ENCODE peak calls at places on chromosome 13, in nine cellular contexts. M is epithelial cell of esophagus, C is kidney epithelial cell, O is HL-60, S is foreskin fibroblast, Z is right atrium auricular region, R is progenitor cell of endocrine pancreas, X is adrenal gland, D is astrocyte of the spinal cord. K is an unnamed sample.

GRCh38 chr13:54536112-54536511 is 1507.5 kb downstream of the OLFM4 start:
- DNase-seq in M (peak), C (no peak), O (no peak), S (no peak), Z (no peak), R (no peak), X (no peak), D (no peak), K (no peak)

GRCh38 chr13:91185294-91185863 is 162.1 kb upstream of the MIR17HG start:
- DNase-seq in M (peak), C (no peak), O (no peak), S (no peak), Z (no peak), R (no peak), X (no peak), D (peak), K (no peak)

GRCh38 chr13:40648040-40648439 is 18.4 kb downstream of the FOXO1 start:
- DNase-seq in M (no peak), C (no peak), O (no peak), S (no peak), Z (no peak), R (no peak), X (no peak), D (no peak), K (no peak)

GRCh38 chr13:112062619-112063308 is 4.2 kb upstream of the SOX1 start:
- DNase-seq in M (no peak), C (no peak), O (no peak), S (no peak), Z (no peak), R (peak), X (no peak), D (no peak), K (peak)

GRCh38 chr13:38735655-38736440 is 49.0 kb downstream of the FREM2 start:
- DNase-seq in M (no peak), C (no peak), O (no peak), S (no peak), Z (no peak), R (no peak), X (no peak), D (no peak), K (no peak)

GRCh38 chr13:97367427-97367826 is 66.5 kb upstream of the RAP2A start:
- DNase-seq in M (peak), C (peak), O (peak), S (peak), Z (no peak), R (no peak), X (peak), D (peak), K (no peak)

GRCh38 chr13:50129065-50129922 is 114.0 kb downstream of the KCNRG start:
- DNase-seq in M (no peak), C (no peak), O (no peak), S (peak), Z (no peak), R (no peak), X (no peak), D (no peak), K (no peak)

GRCh38 chr13:60583911-60584753 is 187.1 kb downstream of the TDRD3 start:
- DNase-seq in M (peak), C (peak), O (peak), S (peak), Z (no peak), R (no peak), X (peak), D (peak), K (no peak)

GRCh38 chr13:79393564-79394249 is 12.3 kb downstream of the RBM26 start:
- DNase-seq in M (no peak), C (no peak), O (peak), S (no peak), Z (no peak), R (no peak), X (no peak), D (no peak), K (no peak)

GRCh38 chr13:102868366-102868936 is 22.6 kb downstream of the ERCC5 start:
- DNase-seq in M (no peak), C (no peak), O (no peak), S (peak), Z (no peak), R (no peak), X (no peak), D (no peak), K (no peak)

GRCh38 chr13:44575741-44576395 is at the start of gene TSC22D1:
- DNase-seq in M (peak), C (no peak), O (peak), S (peak), Z (no peak), R (peak), X (peak), D (peak), K (peak)

GRCh38 chr13:95002968-95003813 is 290.8 kb upstream of the SOX21 start:
- DNase-seq in M (no peak), C (no peak), O (no peak), S (peak), Z (no peak), R (no peak), X (no peak), D (no peak), K (no peak)

GRCh38 chr13:87274209-87274819 is 396.9 kb upstream of the SLITRK5 start:
- DNase-seq in M (peak), C (peak), O (peak), S (no peak), Z (no peak), R (peak), X (peak), D (peak), K (peak)

GRCh38 chr13:113604186-113604585 is 19.6 kb downstream of the TFDP1 start:
- DNase-seq in M (no peak), C (no peak), O (no peak), S (no peak), Z (no peak), R (no peak), X (no peak), D (no peak), K (no peak)

GRCh38 chr13:72495681-72496080 is 231.7 kb downstream of the MZT1 start:
- DNase-seq in M (no peak), C (no peak), O (no peak), S (no peak), Z (no peak), R (no peak), X (no peak), D (no peak), K (no peak)

GRCh38 chr13:22077205-22077683 is 406.4 kb downstream of the FGF9 start:
- DNase-seq in M (no peak), C (no peak), O (no peak), S (no peak), Z (no peak), R (no peak), X (no peak), D (no peak), K (no peak)

GRCh38 chr13:33514362-33514761 is 228.8 kb upstream of the STARD13 start:
- DNase-seq in M (peak), C (no peak), O (no peak), S (no peak), Z (no peak), R (no peak), X (no peak), D (no peak), K (no peak)

GRCh38 chr13:94988654-94989053 is 276.3 kb upstream of the SOX21 start:
- DNase-seq in M (no peak), C (no peak), O (peak), S (no peak), Z (no peak), R (no peak), X (no peak), D (no peak), K (no peak)

GRCh38 chr13:57629391-57629804 is 2.1 kb upstream of the PCDH17 start:
- DNase-seq in M (no peak), C (no peak), O (no peak), S (peak), Z (no peak), R (no peak), X (no peak), D (no peak), K (peak)

GRCh38 chr13:112060431-112060830 is 6.5 kb upstream of the SOX1 start:
- DNase-seq in M (no peak), C (no peak), O (no peak), S (no peak), Z (no peak), R (no peak), X (no peak), D (no peak), K (no peak)

GRCh38 chr13:66888698-66889097 is 341.4 kb downstream of the PCDH9 start:
- DNase-seq in M (peak), C (no peak), O (no peak), S (no peak), Z (no peak), R (no peak), X (no peak), D (no peak), K (no peak)

GRCh38 chr13:30869491-30869890 is 36.6 kb upstream of the MEDAG start:
- DNase-seq in M (no peak), C (no peak), O (no peak), S (peak), Z (no peak), R (no peak), X (no peak), D (peak), K (no peak)

GRCh38 chr13:22874839-22875238 is 305.9 kb upstream of the SGCG start:
- DNase-seq in M (peak), C (no peak), O (no peak), S (no peak), Z (no peak), R (no peak), X (no peak), D (no peak), K (no peak)

GRCh38 chr13:32300406-32300805 is 14.8 kb downstream of the ZAR1L start:
- DNase-seq in M (no peak), C (no peak), O (no peak), S (no peak), Z (no peak), R (no peak), X (no peak), D (no peak), K (no peak)

GRCh38 chr13:113804703-113805430 is 45.8 kb downstream of the TMEM255B start:
- DNase-seq in M (no peak), C (no peak), O (no peak), S (no peak), Z (no peak), R (no peak), X (no peak), D (no peak), K (no peak)

GRCh38 chr13:30572859-30573275 is 44.9 kb upstream of the USPL1 start:
- DNase-seq in M (peak), C (no peak), O (peak), S (peak), Z (no peak), R (no peak), X (no peak), D (peak), K (no peak)

GRCh38 chr13:74026753-74027152 is 107.5 kb downstream of the KLF12 start:
- DNase-seq in M (peak), C (peak), O (no peak), S (no peak), Z (no peak), R (no peak), X (no peak), D (peak), K (peak)

GRCh38 chr13:114131581-114132418 is 623 bp downstream of the RASA3 start:
- DNase-seq in M (peak), C (no peak), O (no peak), S (peak), Z (peak), R (peak), X (no peak), D (peak), K (no peak)

GRCh38 chr13:97945792-97946419 is 7.6 kb upstream of the IPO5 start:
- DNase-seq in M (peak), C (no peak), O (no peak), S (peak), Z (no peak), R (no peak), X (no peak), D (peak), K (no peak)

GRCh38 chr13:20159646-20160345 is 1.1 kb downstream of the GJA3 start:
- DNase-seq in M (no peak), C (no peak), O (no peak), S (no peak), Z (peak), R (no peak), X (no peak), D (peak), K (no peak)

GRCh38 chr13:36766295-36766694 is 52.7 kb upstream of the RFXAP start:
- DNase-seq in M (peak), C (peak), O (no peak), S (peak), Z (no peak), R (no peak), X (no peak), D (peak), K (no peak)

GRCh38 chr13:45048890-45049407 is 59.6 kb downstream of the GPALPP1 start:
- DNase-seq in M (no peak), C (no peak), O (no peak), S (no peak), Z (no peak), R (no peak), X (no peak), D (no peak), K (no peak)

GRCh38 chr13:41111454-41111853 is 21.1 kb downstream of the KBTBD6 start:
- DNase-seq in M (peak), C (no peak), O (no peak), S (peak), Z (no peak), R (no peak), X (peak), D (no peak), K (no peak)

GRCh38 chr13:113625965-113626661 is 31.9 kb downstream of the ATP4B start:
- DNase-seq in M (no peak), C (no peak), O (no peak), S (peak), Z (no peak), R (no peak), X (no peak), D (peak), K (no peak)

GRCh38 chr13:98141938-98142426 is 912 bp upstream of the FARP1 start:
- DNase-seq in M (no peak), C (no peak), O (peak), S (peak), Z (no peak), R (no peak), X (peak), D (no peak), K (peak)

GRCh38 chr13:85013006-85013405 is 786.2 kb downstream of the SLITRK6 start:
- DNase-seq in M (peak), C (no peak), O (no peak), S (peak), Z (no peak), R (no peak), X (no peak), D (no peak), K (no peak)

GRCh38 chr13:24744247-24744646 is 19.7 kb upstream of the RNF17 start:
- DNase-seq in M (no peak), C (no peak), O (no peak), S (no peak), Z (no peak), R (no peak), X (no peak), D (no peak), K (no peak)

GRCh38 chr13:102195566-102196462 is 206.0 kb downstream of the FGF14 start:
- DNase-seq in M (peak), C (no peak), O (no peak), S (peak), Z (no peak), R (no peak), X (no peak), D (peak), K (no peak)

GRCh38 chr13:39600766-39601165 is 2.2 kb downstream of the LHFPL6 start:
- DNase-seq in M (no peak), C (no peak), O (no peak), S (peak), Z (peak), R (no peak), X (no peak), D (peak), K (peak)

GRCh38 chr13:60227168-60227567 is 63.4 kb upstream of the DIAPH3 start:
- DNase-seq in M (no peak), C (no peak), O (no peak), S (no peak), Z (no peak), R (no peak), X (no peak), D (no peak), K (no peak)

GRCh38 chr13:52010890-52011689 is at the start of gene ATP7B:
- DNase-seq in M (peak), C (no peak), O (no peak), S (peak), Z (peak), R (peak), X (no peak), D (peak), K (peak)
- TF ChIP-seq CTCF in M (no peak), C (peak), O (no peak), S (peak), Z (no peak), R (peak), X (no peak), D (peak), K (no peak)

GRCh38 chr13:35228536-35228935 is 248.0 kb downstream of the MAB21L1 start:
- DNase-seq in M (no peak), C (no peak), O (no peak), S (no peak), Z (no peak), R (no peak), X (no peak), D (no peak), K (no peak)

GRCh38 chr13:35225582-35225981 is 250.9 kb downstream of the MAB21L1 start:
- DNase-seq in M (no peak), C (no peak), O (no peak), S (no peak), Z (no peak), R (no peak), X (no peak), D (no peak), K (no peak)

DNA sequence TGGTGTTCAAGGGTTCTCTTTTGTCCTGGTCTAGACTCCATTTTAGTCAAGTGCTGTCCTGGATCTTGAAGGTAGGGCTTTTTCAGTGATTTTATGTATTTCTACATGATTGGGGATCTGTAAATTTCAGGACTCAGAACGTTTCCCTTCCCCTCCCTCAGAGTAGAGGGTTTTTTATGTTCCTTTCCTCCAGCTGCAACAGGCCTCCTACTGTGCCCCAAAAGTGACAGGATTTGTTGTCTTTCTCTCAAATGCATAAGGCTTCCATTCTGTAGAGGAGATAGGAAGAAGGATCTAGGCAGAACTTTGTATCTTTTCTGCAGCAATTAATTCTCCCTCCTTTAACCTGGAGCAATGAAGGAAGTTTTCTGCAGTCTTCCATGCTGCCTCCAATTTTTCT is 251.3 kb downstream of the MAB21L1 start:
- DNase-seq in M (no peak), C (no peak), O (no peak), S (no peak), Z (no peak), R (no peak), X (no peak), D (no peak), K (no peak)
- TF ChIP-seq CTCF in M (no peak), C (no peak), O (no peak), S (no peak), Z (no peak), R (no peak), X (no peak), D (no peak), K (no peak)

GRCh38 chr13:27159806-27160563 is 11.6 kb downstream of the USP12 start:
- DNase-seq in M (no peak), C (no peak), O (no peak), S (no peak), Z (no peak), R (no peak), X (no peak), D (no peak), K (no peak)

GRCh38 chr13:27160657-27161174 is 10.9 kb downstream of the USP12 start:
- DNase-seq in M (no peak), C (no peak), O (no peak), S (no peak), Z (no peak), R (no peak), X (no peak), D (no peak), K (no peak)

GRCh38 chr13:27158335-27158734 is 13.3 kb downstream of the USP12 start:
- DNase-seq in M (no peak), C (no peak), O (no peak), S (no peak), Z (no peak), R (no peak), X (no peak), D (no peak), K (no peak)

GRCh38 chr13:27161980-27162379 is 9.6 kb downstream of the USP12 start:
- DNase-seq in M (peak), C (no peak), O (no peak), S (peak), Z (no peak), R (no peak), X (no peak), D (no peak), K (no peak)

GRCh38 chr13:27161423-27161822 is 10.2 kb downstream of the USP12 start:
- DNase-seq in M (no peak), C (no peak), O (no peak), S (no peak), Z (no peak), R (no peak), X (no peak), D (no peak), K (no peak)
- TF ChIP-seq CTCF in M (no peak), C (no peak), O (no peak), S (no peak), Z (no peak), R (no peak), X (no peak), D (no peak), K (no peak)

DNA sequence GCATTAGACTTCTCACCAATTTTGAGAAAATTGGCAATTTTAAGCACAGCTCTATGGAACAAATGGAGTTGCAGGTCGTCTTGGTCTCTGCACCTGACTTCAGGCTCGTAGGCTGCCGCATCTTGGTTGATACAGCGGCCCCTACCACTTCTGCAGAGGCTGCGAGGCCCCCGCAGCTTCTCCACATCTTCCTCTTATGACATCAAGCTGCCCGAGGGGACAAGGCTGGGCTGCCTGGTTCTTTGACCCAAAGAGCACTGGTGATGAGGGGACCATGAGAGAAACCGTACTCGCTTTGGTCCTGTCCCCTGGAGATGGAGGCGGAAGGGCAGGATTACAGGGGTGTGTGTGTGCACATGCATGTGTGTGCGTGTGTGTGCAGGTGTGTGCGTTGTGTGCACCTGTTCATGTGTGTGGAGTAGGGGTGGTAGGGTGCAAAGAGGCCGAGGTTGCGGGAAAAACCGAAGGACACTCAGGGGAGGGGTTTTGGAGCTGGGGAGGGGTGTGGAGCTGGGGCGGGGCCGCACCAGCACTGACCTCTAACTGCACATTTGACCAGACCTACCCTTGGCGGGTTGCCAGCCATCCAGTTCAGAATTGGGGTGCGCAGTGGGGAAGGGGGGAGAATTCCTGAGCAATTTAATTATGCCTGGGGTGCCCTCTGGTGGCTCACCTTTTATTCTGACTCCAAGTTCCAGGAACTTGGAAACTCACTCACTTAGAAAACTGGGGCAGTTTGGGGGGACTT is 65.1 kb upstream of the ARHGEF7 start:
- DNase-seq in M (peak), C (no peak), O (no peak), S (peak), Z (peak), R (no peak), X (peak), D (peak), K (no peak)
- TF ChIP-seq CTCF in M (peak), C (peak), O (peak), S (peak), Z (peak), R (peak), X (peak), D (peak), K (no peak)

GRCh38 chr13:69566104-69566716 is 541.4 kb upstream of the ATXN8OS start:
- DNase-seq in M (no peak), C (no peak), O (no peak), S (no peak), Z (no peak), R (no peak), X (no peak), D (no peak), K (no peak)

GRCh38 chr13:69567514-69567913 is 540.1 kb upstream of the ATXN8OS start:
- DNase-seq in M (no peak), C (no peak), O (no peak), S (no peak), Z (no peak), R (no peak), X (no peak), D (no peak), K (no peak)

DNA sequence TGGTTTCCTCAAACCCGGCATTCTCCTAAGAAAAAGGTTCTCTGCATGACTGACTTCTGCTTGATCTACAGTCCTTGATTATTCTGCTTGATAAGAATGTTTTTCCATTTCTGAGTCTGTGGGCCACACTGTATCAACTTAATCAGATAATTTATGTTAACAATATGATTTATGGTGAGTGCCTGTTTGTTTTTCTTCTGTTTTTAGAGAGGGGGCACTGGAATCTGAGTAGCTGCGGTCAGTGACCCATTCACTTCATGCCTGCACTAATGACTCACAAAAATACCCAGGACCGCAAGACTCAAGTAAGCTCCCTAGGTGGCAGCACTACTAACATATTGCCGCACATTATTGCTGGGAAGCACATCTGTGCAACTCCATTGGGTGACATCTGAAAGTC is 542.3 kb upstream of the ATXN8OS start:
- DNase-seq in M (peak), C (peak), O (peak), S (no peak), Z (no peak), R (no peak), X (peak), D (peak), K (peak)
- TF ChIP-seq CTCF in M (peak), C (peak), O (peak), S (no peak), Z (no peak), R (peak), X (peak), D (peak), K (peak)